ENCODE peak calls at places on chromosome 5, in nine cellular contexts. One of them, this sample, is unnamed.

GRCh38 chr5:180367991-180368390 is 14.9 kb upstream of the GFPT2 start:
- DNase-seq in posterior vena cava: no peak
- DNase-seq in foreskin keratinocyte: no peak
- DNase-seq in CD4-positive, alpha-beta T cell: no peak
- DNase-seq in HEK293T: no peak
- DNase-seq in cardiac fibroblast: no peak
- DNase-seq in choroid plexus epithelial cell: no peak
- DNase-seq in COR-L47: no peak
- DNase-seq in germinal center: no peak
- DNase-seq in this sample: no peak

GRCh38 chr5:82408033-82408432 is 129.9 kb upstream of the RPS23 start:
- DNase-seq in posterior vena cava: no peak
- DNase-seq in CD4-positive, alpha-beta T cell: no peak
- DNase-seq in choroid plexus epithelial cell: no peak
- DNase-seq in COR-L47: no peak
- DNase-seq in germinal center: no peak
- DNase-seq in foreskin keratinocyte: no peak
- DNase-seq in cardiac fibroblast: no peak
- DNase-seq in HEK293T: no peak
- DNase-seq in this sample: no peak

GRCh38 chr5:82912462-82912861 is 164.7 kb downstream of the TMEM167A start:
- DNase-seq in choroid plexus epithelial cell: no peak
- DNase-seq in posterior vena cava: no peak
- DNase-seq in cardiac fibroblast: no peak
- DNase-seq in germinal center: no peak
- DNase-seq in HEK293T: no peak
- DNase-seq in foreskin keratinocyte: no peak
- DNase-seq in COR-L47: no peak
- DNase-seq in CD4-positive, alpha-beta T cell: no peak
- DNase-seq in this sample: no peak

GRCh38 chr5:78773655-78774054 is 125.1 kb upstream of the LHFPL2 start:
- DNase-seq in germinal center: no peak
- DNase-seq in CD4-positive, alpha-beta T cell: no peak
- DNase-seq in HEK293T: no peak
- DNase-seq in COR-L47: no peak
- DNase-seq in posterior vena cava: no peak
- DNase-seq in cardiac fibroblast: no peak
- DNase-seq in foreskin keratinocyte: no peak
- DNase-seq in choroid plexus epithelial cell: no peak
- DNase-seq in this sample: no peak

GRCh38 chr5:9596256-9596655 is 33.9 kb downstream of the TAS2R1 start:
- DNase-seq in cardiac fibroblast: no peak
- DNase-seq in choroid plexus epithelial cell: peak
- DNase-seq in CD4-positive, alpha-beta T cell: no peak
- DNase-seq in foreskin keratinocyte: no peak
- DNase-seq in HEK293T: no peak
- DNase-seq in posterior vena cava: no peak
- DNase-seq in germinal center: no peak
- DNase-seq in COR-L47: no peak
- DNase-seq in this sample: no peak

GRCh38 chr5:72597456-72597948 is 90.3 kb upstream of the ZNF366 start:
- DNase-seq in COR-L47: no peak
- DNase-seq in HEK293T: no peak
- DNase-seq in foreskin keratinocyte: peak
- DNase-seq in CD4-positive, alpha-beta T cell: no peak
- DNase-seq in germinal center: no peak
- DNase-seq in choroid plexus epithelial cell: peak
- DNase-seq in cardiac fibroblast: peak
- DNase-seq in posterior vena cava: no peak
- DNase-seq in this sample: no peak

GRCh38 chr5:32601623-32602295 is 16.4 kb downstream of the SUB1 start:
- DNase-seq in CD4-positive, alpha-beta T cell: no peak
- DNase-seq in foreskin keratinocyte: no peak
- DNase-seq in HEK293T: no peak
- DNase-seq in posterior vena cava: no peak
- DNase-seq in choroid plexus epithelial cell: no peak
- DNase-seq in germinal center: no peak
- DNase-seq in COR-L47: no peak
- DNase-seq in cardiac fibroblast: no peak
- DNase-seq in this sample: no peak

GRCh38 chr5:116666901-116667300 is 92.3 kb upstream of the SEMA6A start:
- DNase-seq in cardiac fibroblast: no peak
- DNase-seq in CD4-positive, alpha-beta T cell: no peak
- DNase-seq in COR-L47: no peak
- DNase-seq in HEK293T: no peak
- DNase-seq in posterior vena cava: no peak
- DNase-seq in germinal center: no peak
- DNase-seq in foreskin keratinocyte: no peak
- DNase-seq in choroid plexus epithelial cell: no peak
- DNase-seq in this sample: no peak

GRCh38 chr5:151456321-151456940 is 9.0 kb downstream of the SLC36A1 start:
- DNase-seq in foreskin keratinocyte: no peak
- DNase-seq in COR-L47: no peak
- DNase-seq in cardiac fibroblast: no peak
- DNase-seq in posterior vena cava: no peak
- DNase-seq in choroid plexus epithelial cell: no peak
- DNase-seq in germinal center: no peak
- DNase-seq in HEK293T: no peak
- DNase-seq in CD4-positive, alpha-beta T cell: no peak
- DNase-seq in this sample: no peak